ENCODE peak calls at places on chromosomes 11 and 22, in nine cellular contexts. One of them, this sample, is unnamed.

GRCh38 chr11:34331329-34331728 is 26.5 kb downstream of the ABTB2 start:
- DNase-seq in NCI-H345: peak; percentile 53
- DNase-seq in naive B cell: no peak
- DNase-seq in activated CD4-positive, alpha-beta T cell treated with anti-CD3 and anti-CD28 coated beads, Interleukin-2, amount 10 ng/mL, durations not matched to agents 7 days and 5 days: no peak
- DNase-seq in right atrium auricular region: no peak
- DNase-seq in NCI-H2227 treated with DMSO at 0.1 percent for 48 hours: no peak
- DNase-seq in NCI-H1092: peak; percentile 96
- DNase-seq in neural crest cell: no peak
- DNase-seq in germinal center: no peak
- DNase-seq in this sample: no peak

GRCh38 chr11:75263944-75264349 is 23.4 kb downstream of the TPBGL start:
- DNase-seq in NCI-H345: no peak
- DNase-seq in naive B cell: no peak
- DNase-seq in activated CD4-positive, alpha-beta T cell treated with anti-CD3 and anti-CD28 coated beads, Interleukin-2, amount 10 ng/mL, durations not matched to agents 7 days and 5 days: no peak
- DNase-seq in right atrium auricular region: no peak
- DNase-seq in NCI-H2227 treated with DMSO at 0.1 percent for 48 hours: no peak
- DNase-seq in NCI-H1092: no peak
- DNase-seq in neural crest cell: no peak
- DNase-seq in germinal center: no peak
- DNase-seq in this sample: no peak

GRCh38 chr22:41367680-41368542 is 13.8 kb upstream of the TEF start:
- DNase-seq in NCI-H345: no peak
- DNase-seq in naive B cell: no peak
- DNase-seq in activated CD4-positive, alpha-beta T cell treated with anti-CD3 and anti-CD28 coated beads, Interleukin-2, amount 10 ng/mL, durations not matched to agents 7 days and 5 days: no peak
- DNase-seq in right atrium auricular region: peak; percentile 65
- DNase-seq in NCI-H2227 treated with DMSO at 0.1 percent for 48 hours: no peak
- DNase-seq in NCI-H1092: no peak
- DNase-seq in neural crest cell: no peak
- DNase-seq in germinal center: no peak
- DNase-seq in this sample: no peak

GRCh38 chr22:43262990-43263644 is 76.2 kb upstream of the TTLL12 start:
- DNase-seq in NCI-H345: no peak
- DNase-seq in naive B cell: no peak
- DNase-seq in activated CD4-positive, alpha-beta T cell treated with anti-CD3 and anti-CD28 coated beads, Interleukin-2, amount 10 ng/mL, durations not matched to agents 7 days and 5 days: peak; percentile 63
- DNase-seq in right atrium auricular region: no peak
- DNase-seq in NCI-H2227 treated with DMSO at 0.1 percent for 48 hours: no peak
- DNase-seq in NCI-H1092: no peak
- DNase-seq in neural crest cell: peak; percentile 23
- DNase-seq in germinal center: no peak
- DNase-seq in this sample: peak; percentile 12

GRCh38 chr11:35247428-35247827 is 108.5 kb downstream of the CD44 start:
- DNase-seq in NCI-H345: no peak
- DNase-seq in naive B cell: no peak
- DNase-seq in activated CD4-positive, alpha-beta T cell treated with anti-CD3 and anti-CD28 coated beads, Interleukin-2, amount 10 ng/mL, durations not matched to agents 7 days and 5 days: peak; percentile 40
- DNase-seq in right atrium auricular region: no peak
- DNase-seq in NCI-H2227 treated with DMSO at 0.1 percent for 48 hours: no peak
- DNase-seq in NCI-H1092: no peak
- DNase-seq in neural crest cell: no peak
- DNase-seq in germinal center: no peak
- DNase-seq in this sample: no peak

GRCh38 chr11:134802116-134802515 is 390.1 kb upstream of the B3GAT1 start:
- DNase-seq in NCI-H345: no peak
- DNase-seq in naive B cell: no peak
- DNase-seq in activated CD4-positive, alpha-beta T cell treated with anti-CD3 and anti-CD28 coated beads, Interleukin-2, amount 10 ng/mL, durations not matched to agents 7 days and 5 days: no peak
- DNase-seq in right atrium auricular region: no peak
- DNase-seq in NCI-H2227 treated with DMSO at 0.1 percent for 48 hours: peak; percentile 0
- DNase-seq in NCI-H1092: no peak
- DNase-seq in neural crest cell: peak; percentile 40
- DNase-seq in germinal center: no peak
- DNase-seq in this sample: no peak

GRCh38 chr11:6615882-6616585 is 3.2 kb downstream of the TPP1 start:
- DNase-seq in NCI-H345: no peak
- DNase-seq in naive B cell: no peak
- DNase-seq in activated CD4-positive, alpha-beta T cell treated with anti-CD3 and anti-CD28 coated beads, Interleukin-2, amount 10 ng/mL, durations not matched to agents 7 days and 5 days: no peak
- DNase-seq in right atrium auricular region: no peak
- DNase-seq in NCI-H2227 treated with DMSO at 0.1 percent for 48 hours: no peak
- DNase-seq in NCI-H1092: no peak
- DNase-seq in neural crest cell: no peak
- DNase-seq in germinal center: no peak
- DNase-seq in this sample: no peak

GRCh38 chr11:79060534-79060933 is 380.3 kb downstream of the TENM4 start:
- DNase-seq in NCI-H345: no peak
- DNase-seq in naive B cell: no peak
- DNase-seq in activated CD4-positive, alpha-beta T cell treated with anti-CD3 and anti-CD28 coated beads, Interleukin-2, amount 10 ng/mL, durations not matched to agents 7 days and 5 days: no peak
- DNase-seq in right atrium auricular region: no peak
- DNase-seq in NCI-H2227 treated with DMSO at 0.1 percent for 48 hours: no peak
- DNase-seq in NCI-H1092: peak; percentile 30
- DNase-seq in neural crest cell: no peak
- DNase-seq in germinal center: no peak
- DNase-seq in this sample: no peak

GRCh38 chr11:124746621-124747243 is 5.3 kb downstream of the VSIG2 start:
- DNase-seq in NCI-H345: peak; percentile 43
- DNase-seq in naive B cell: peak; percentile 80
- DNase-seq in activated CD4-positive, alpha-beta T cell treated with anti-CD3 and anti-CD28 coated beads, Interleukin-2, amount 10 ng/mL, durations not matched to agents 7 days and 5 days: peak; percentile 79
- DNase-seq in right atrium auricular region: peak; percentile 79
- DNase-seq in NCI-H2227 treated with DMSO at 0.1 percent for 48 hours: no peak
- DNase-seq in NCI-H1092: peak; percentile 28
- DNase-seq in neural crest cell: no peak
- DNase-seq in germinal center: peak; percentile 94
- DNase-seq in this sample: peak; percentile 53

GRCh38 chr11:45827123-45827522 is 20.2 kb upstream of the CRY2 start:
- DNase-seq in NCI-H345: no peak
- DNase-seq in naive B cell: no peak
- DNase-seq in activated CD4-positive, alpha-beta T cell treated with anti-CD3 and anti-CD28 coated beads, Interleukin-2, amount 10 ng/mL, durations not matched to agents 7 days and 5 days: no peak
- DNase-seq in right atrium auricular region: no peak
- DNase-seq in NCI-H2227 treated with DMSO at 0.1 percent for 48 hours: no peak
- DNase-seq in NCI-H1092: no peak
- DNase-seq in neural crest cell: no peak
- DNase-seq in germinal center: no peak
- DNase-seq in this sample: no peak

GRCh38 chr22:41915035-41915782 is at the start of gene SHISA8:
- DNase-seq in NCI-H345: no peak
- DNase-seq in naive B cell: no peak
- DNase-seq in activated CD4-positive, alpha-beta T cell treated with anti-CD3 and anti-CD28 coated beads, Interleukin-2, amount 10 ng/mL, durations not matched to agents 7 days and 5 days: peak; percentile 57
- DNase-seq in right atrium auricular region: no peak
- DNase-seq in NCI-H2227 treated with DMSO at 0.1 percent for 48 hours: no peak
- DNase-seq in NCI-H1092: peak; percentile 54
- DNase-seq in neural crest cell: no peak
- DNase-seq in germinal center: peak; percentile 74
- DNase-seq in this sample: no peak

GRCh38 chr22:21865041-21865440 is 2.4 kb downstream of the MAPK1 start:
- DNase-seq in NCI-H345: no peak
- DNase-seq in naive B cell: no peak
- DNase-seq in activated CD4-positive, alpha-beta T cell treated with anti-CD3 and anti-CD28 coated beads, Interleukin-2, amount 10 ng/mL, durations not matched to agents 7 days and 5 days: no peak
- DNase-seq in right atrium auricular region: peak; percentile 77
- DNase-seq in NCI-H2227 treated with DMSO at 0.1 percent for 48 hours: no peak
- DNase-seq in NCI-H1092: no peak
- DNase-seq in neural crest cell: no peak
- DNase-seq in germinal center: no peak
- DNase-seq in this sample: no peak

GRCh38 chr11:68632802-68633201 is 51.5 kb upstream of the GAL start:
- DNase-seq in NCI-H345: peak; percentile 53
- DNase-seq in naive B cell: no peak
- DNase-seq in activated CD4-positive, alpha-beta T cell treated with anti-CD3 and anti-CD28 coated beads, Interleukin-2, amount 10 ng/mL, durations not matched to agents 7 days and 5 days: peak; percentile 65
- DNase-seq in right atrium auricular region: no peak
- DNase-seq in NCI-H2227 treated with DMSO at 0.1 percent for 48 hours: peak; percentile 61
- DNase-seq in NCI-H1092: peak; percentile 43
- DNase-seq in neural crest cell: peak; percentile 36
- DNase-seq in germinal center: peak; percentile 19
- DNase-seq in this sample: no peak

GRCh38 chr11:86785576-86785975 is 14.8 kb upstream of the PRSS23 start:
- DNase-seq in NCI-H345: no peak
- DNase-seq in naive B cell: no peak
- DNase-seq in activated CD4-positive, alpha-beta T cell treated with anti-CD3 and anti-CD28 coated beads, Interleukin-2, amount 10 ng/mL, durations not matched to agents 7 days and 5 days: no peak
- DNase-seq in right atrium auricular region: no peak
- DNase-seq in NCI-H2227 treated with DMSO at 0.1 percent for 48 hours: no peak
- DNase-seq in NCI-H1092: no peak
- DNase-seq in neural crest cell: no peak
- DNase-seq in germinal center: no peak
- DNase-seq in this sample: no peak

GRCh38 chr11:6825333-6825744 is 20.1 kb upstream of the OR10A5 start:
- DNase-seq in NCI-H345: no peak
- DNase-seq in naive B cell: no peak
- DNase-seq in activated CD4-positive, alpha-beta T cell treated with anti-CD3 and anti-CD28 coated beads, Interleukin-2, amount 10 ng/mL, durations not matched to agents 7 days and 5 days: no peak
- DNase-seq in right atrium auricular region: no peak
- DNase-seq in NCI-H2227 treated with DMSO at 0.1 percent for 48 hours: no peak
- DNase-seq in NCI-H1092: no peak
- DNase-seq in neural crest cell: no peak
- DNase-seq in germinal center: no peak
- DNase-seq in this sample: no peak

GRCh38 chr22:37549704-37550059 is 10.6 kb upstream of the CDC42EP1 start:
- DNase-seq in NCI-H345: no peak
- DNase-seq in naive B cell: no peak
- DNase-seq in activated CD4-positive, alpha-beta T cell treated with anti-CD3 and anti-CD28 coated beads, Interleukin-2, amount 10 ng/mL, durations not matched to agents 7 days and 5 days: no peak
- DNase-seq in right atrium auricular region: no peak
- DNase-seq in NCI-H2227 treated with DMSO at 0.1 percent for 48 hours: no peak
- DNase-seq in NCI-H1092: peak; percentile 89
- DNase-seq in neural crest cell: no peak
- DNase-seq in germinal center: no peak
- DNase-seq in this sample: no peak

GRCh38 chr11:76293189-76293631 is 86.9 kb upstream of the WNT11 start:
- DNase-seq in NCI-H345: no peak
- DNase-seq in naive B cell: no peak
- DNase-seq in activated CD4-positive, alpha-beta T cell treated with anti-CD3 and anti-CD28 coated beads, Interleukin-2, amount 10 ng/mL, durations not matched to agents 7 days and 5 days: peak; percentile 9
- DNase-seq in right atrium auricular region: no peak
- DNase-seq in NCI-H2227 treated with DMSO at 0.1 percent for 48 hours: no peak
- DNase-seq in NCI-H1092: no peak
- DNase-seq in neural crest cell: no peak
- DNase-seq in germinal center: no peak
- DNase-seq in this sample: peak; percentile 71

GRCh38 chr22:40616578-40616977 is 19.9 kb downstream of the MRTFA start:
- DNase-seq in NCI-H345: no peak
- DNase-seq in naive B cell: no peak
- DNase-seq in activated CD4-positive, alpha-beta T cell treated with anti-CD3 and anti-CD28 coated beads, Interleukin-2, amount 10 ng/mL, durations not matched to agents 7 days and 5 days: no peak
- DNase-seq in right atrium auricular region: no peak
- DNase-seq in NCI-H2227 treated with DMSO at 0.1 percent for 48 hours: no peak
- DNase-seq in NCI-H1092: no peak
- DNase-seq in neural crest cell: no peak
- DNase-seq in germinal center: no peak
- DNase-seq in this sample: no peak

GRCh38 chr11:67437082-67437821 is at the start of gene PTPRCAP:
- DNase-seq in NCI-H345: no peak
- DNase-seq in naive B cell: peak; percentile 82
- DNase-seq in activated CD4-positive, alpha-beta T cell treated with anti-CD3 and anti-CD28 coated beads, Interleukin-2, amount 10 ng/mL, durations not matched to agents 7 days and 5 days: peak; percentile 83
- DNase-seq in right atrium auricular region: no peak
- DNase-seq in NCI-H2227 treated with DMSO at 0.1 percent for 48 hours: no peak
- DNase-seq in NCI-H1092: no peak
- DNase-seq in neural crest cell: no peak
- DNase-seq in germinal center: peak; percentile 80
- DNase-seq in this sample: no peak

GRCh38 chr22:38531251-38531956 is 25.3 kb upstream of the DDX17 start:
- DNase-seq in NCI-H345: no peak
- DNase-seq in naive B cell: peak; percentile 23
- DNase-seq in activated CD4-positive, alpha-beta T cell treated with anti-CD3 and anti-CD28 coated beads, Interleukin-2, amount 10 ng/mL, durations not matched to agents 7 days and 5 days: no peak
- DNase-seq in right atrium auricular region: no peak
- DNase-seq in NCI-H2227 treated with DMSO at 0.1 percent for 48 hours: no peak
- DNase-seq in NCI-H1092: no peak
- DNase-seq in neural crest cell: no peak
- DNase-seq in germinal center: no peak
- DNase-seq in this sample: no peak

GRCh38 chr11:46951864-46952263 is 15.3 kb downstream of the CSTPP1 start:
- DNase-seq in NCI-H345: no peak
- DNase-seq in naive B cell: no peak
- DNase-seq in activated CD4-positive, alpha-beta T cell treated with anti-CD3 and anti-CD28 coated beads, Interleukin-2, amount 10 ng/mL, durations not matched to agents 7 days and 5 days: no peak
- DNase-seq in right atrium auricular region: no peak
- DNase-seq in NCI-H2227 treated with DMSO at 0.1 percent for 48 hours: no peak
- DNase-seq in NCI-H1092: no peak
- DNase-seq in neural crest cell: no peak
- DNase-seq in germinal center: no peak
- DNase-seq in this sample: no peak

GRCh38 chr22:39205344-39206021 is 39.3 kb downstream of the PDGFB start:
- DNase-seq in NCI-H345: no peak
- DNase-seq in naive B cell: no peak
- DNase-seq in activated CD4-positive, alpha-beta T cell treated with anti-CD3 and anti-CD28 coated beads, Interleukin-2, amount 10 ng/mL, durations not matched to agents 7 days and 5 days: peak; percentile 11
- DNase-seq in right atrium auricular region: no peak
- DNase-seq in NCI-H2227 treated with DMSO at 0.1 percent for 48 hours: no peak
- DNase-seq in NCI-H1092: no peak
- DNase-seq in neural crest cell: no peak
- DNase-seq in germinal center: no peak
- DNase-seq in this sample: no peak

GRCh38 chr11:117823294-117823940 is 1.1 kb downstream of the FXYD2 start:
- DNase-seq in NCI-H345: no peak
- DNase-seq in naive B cell: no peak
- DNase-seq in activated CD4-positive, alpha-beta T cell treated with anti-CD3 and anti-CD28 coated beads, Interleukin-2, amount 10 ng/mL, durations not matched to agents 7 days and 5 days: peak; percentile 37
- DNase-seq in right atrium auricular region: no peak
- DNase-seq in NCI-H2227 treated with DMSO at 0.1 percent for 48 hours: no peak
- DNase-seq in NCI-H1092: no peak
- DNase-seq in neural crest cell: no peak
- DNase-seq in germinal center: no peak
- DNase-seq in this sample: no peak

GRCh38 chr22:42621505-42622002 is 6.9 kb upstream of the POLDIP3 start:
- DNase-seq in NCI-H345: peak; percentile 11
- DNase-seq in naive B cell: peak; percentile 61
- DNase-seq in activated CD4-positive, alpha-beta T cell treated with anti-CD3 and anti-CD28 coated beads, Interleukin-2, amount 10 ng/mL, durations not matched to agents 7 days and 5 days: peak; percentile 63
- DNase-seq in right atrium auricular region: peak; percentile 76
- DNase-seq in NCI-H2227 treated with DMSO at 0.1 percent for 48 hours: peak; percentile 8
- DNase-seq in NCI-H1092: no peak
- DNase-seq in neural crest cell: peak; percentile 79
- DNase-seq in germinal center: peak; percentile 85
- DNase-seq in this sample: no peak

GRCh38 chr11:92915551-92915950 is 53.9 kb upstream of the MTNR1B start:
- DNase-seq in NCI-H345: no peak
- DNase-seq in naive B cell: no peak
- DNase-seq in activated CD4-positive, alpha-beta T cell treated with anti-CD3 and anti-CD28 coated beads, Interleukin-2, amount 10 ng/mL, durations not matched to agents 7 days and 5 days: no peak
- DNase-seq in right atrium auricular region: no peak
- DNase-seq in NCI-H2227 treated with DMSO at 0.1 percent for 48 hours: no peak
- DNase-seq in NCI-H1092: no peak
- DNase-seq in neural crest cell: no peak
- DNase-seq in germinal center: no peak
- DNase-seq in this sample: no peak

GRCh38 chr22:29635734-29636357 is 32.4 kb downstream of the NF2 start:
- DNase-seq in NCI-H345: peak; percentile 20
- DNase-seq in naive B cell: peak; percentile 5
- DNase-seq in activated CD4-positive, alpha-beta T cell treated with anti-CD3 and anti-CD28 coated beads, Interleukin-2, amount 10 ng/mL, durations not matched to agents 7 days and 5 days: no peak
- DNase-seq in right atrium auricular region: no peak
- DNase-seq in NCI-H2227 treated with DMSO at 0.1 percent for 48 hours: peak; percentile 59
- DNase-seq in NCI-H1092: peak; percentile 3
- DNase-seq in neural crest cell: no peak
- DNase-seq in germinal center: peak; percentile 36
- DNase-seq in this sample: peak; percentile 23

GRCh38 chr22:27329471-27329870 is 472.1 kb downstream of the MN1 start:
- DNase-seq in NCI-H345: no peak
- DNase-seq in naive B cell: no peak
- DNase-seq in activated CD4-positive, alpha-beta T cell treated with anti-CD3 and anti-CD28 coated beads, Interleukin-2, amount 10 ng/mL, durations not matched to agents 7 days and 5 days: no peak
- DNase-seq in right atrium auricular region: no peak
- DNase-seq in NCI-H2227 treated with DMSO at 0.1 percent for 48 hours: peak; percentile 13
- DNase-seq in NCI-H1092: no peak
- DNase-seq in neural crest cell: no peak
- DNase-seq in germinal center: no peak
- DNase-seq in this sample: no peak

GRCh38 chr11:75142714-75143419 is 8.0 kb upstream of the SLCO2B1 start:
- DNase-seq in NCI-H345: peak; percentile 51
- DNase-seq in naive B cell: no peak
- DNase-seq in activated CD4-positive, alpha-beta T cell treated with anti-CD3 and anti-CD28 coated beads, Interleukin-2, amount 10 ng/mL, durations not matched to agents 7 days and 5 days: peak; percentile 82
- DNase-seq in right atrium auricular region: peak; percentile 87
- DNase-seq in NCI-H2227 treated with DMSO at 0.1 percent for 48 hours: peak; percentile 25
- DNase-seq in NCI-H1092: no peak
- DNase-seq in neural crest cell: no peak
- DNase-seq in germinal center: peak; percentile 33
- DNase-seq in this sample: peak; percentile 55

GRCh38 chr11:72240461-72241289 is 3.3 kb downstream of the PHOX2A start:
- DNase-seq in NCI-H345: peak; percentile 24
- DNase-seq in naive B cell: no peak
- DNase-seq in activated CD4-positive, alpha-beta T cell treated with anti-CD3 and anti-CD28 coated beads, Interleukin-2, amount 10 ng/mL, durations not matched to agents 7 days and 5 days: no peak
- DNase-seq in right atrium auricular region: no peak
- DNase-seq in NCI-H2227 treated with DMSO at 0.1 percent for 48 hours: no peak
- DNase-seq in NCI-H1092: no peak
- DNase-seq in neural crest cell: no peak
- DNase-seq in germinal center: no peak
- DNase-seq in this sample: no peak

GRCh38 chr11:118639899-118640298 is 32.5 kb downstream of the PHLDB1 start:
- DNase-seq in NCI-H345: no peak
- DNase-seq in naive B cell: no peak
- DNase-seq in activated CD4-positive, alpha-beta T cell treated with anti-CD3 and anti-CD28 coated beads, Interleukin-2, amount 10 ng/mL, durations not matched to agents 7 days and 5 days: no peak
- DNase-seq in right atrium auricular region: no peak
- DNase-seq in NCI-H2227 treated with DMSO at 0.1 percent for 48 hours: no peak
- DNase-seq in NCI-H1092: no peak
- DNase-seq in neural crest cell: no peak
- DNase-seq in germinal center: no peak
- DNase-seq in this sample: no peak

GRCh38 chr11:14082338-14082737 is 119.8 kb downstream of the SPON1 start:
- DNase-seq in NCI-H345: no peak
- DNase-seq in naive B cell: no peak
- DNase-seq in activated CD4-positive, alpha-beta T cell treated with anti-CD3 and anti-CD28 coated beads, Interleukin-2, amount 10 ng/mL, durations not matched to agents 7 days and 5 days: no peak
- DNase-seq in right atrium auricular region: peak; percentile 63
- DNase-seq in NCI-H2227 treated with DMSO at 0.1 percent for 48 hours: no peak
- DNase-seq in NCI-H1092: no peak
- DNase-seq in neural crest cell: no peak
- DNase-seq in germinal center: no peak
- DNase-seq in this sample: no peak